ENCODE peak calls at places on chromosome 21, in nine cellular contexts. Z, N, M, J, H, L, U, V and W are unnamed samples. For H3K9me3, the result is how much of the 10 kb centered on the place peaks cover.

GRCh38 chr21:43613755-43614638 is 45.3 kb downstream of the HSF2BP start:
- DNase-seq in H (no peak), J (no peak), N (no peak), M (no peak), V (no peak), Z (no peak), L (no peak), U (no peak), W (no peak)

GRCh38 chr21:29189358-29189757 is 58.9 kb downstream of the MAP3K7CL start:
- DNase-seq in M (no peak), U (no peak), Z (no peak), V (no peak), N (no peak), J (no peak), H (no peak), L (no peak), W (no peak)

GRCh38 chr21:36852293-36852692 is 114.2 kb downstream of the HLCS start:
- DNase-seq in U (no peak), L (no peak), M (no peak), V (no peak), J (no peak), Z (no peak), N (no peak), H (no peak), W (no peak)

GRCh38 chr21:41112740-41113692 is 54.9 kb upstream of the BACE2 start:
- DNase-seq in L (no peak), J (peak), N (no peak), Z (no peak), M (peak), V (no peak), U (no peak), H (no peak), W (peak)

GRCh38 chr21:44300262-44300959 is 558 bp downstream of the PFKL start:
- DNase-seq in M (peak), U (peak), L (peak), N (peak), V (peak), H (peak), Z (peak), J (peak), W (peak)

GRCh38 chr21:41684381-41685245 is 82.2 kb downstream of the RIPK4 start:
- DNase-seq in V (no peak), N (peak), H (no peak), M (no peak), U (no peak), J (no peak), L (no peak), Z (no peak), W (no peak)

GRCh38 chr21:39874759-39875158 is 7.5 kb downstream of the PCP4 start:
- DNase-seq in V (no peak), L (no peak), N (no peak), U (no peak), M (no peak), H (no peak), Z (no peak), J (no peak), W (no peak)

GRCh38 chr21:31929548-31929947 is 56.7 kb downstream of the HUNK start:
- DNase-seq in L (no peak), V (no peak), U (no peak), M (peak), J (no peak), Z (no peak), H (no peak), N (no peak), W (no peak)

GRCh38 chr21:42476493-42477342 is 19.3 kb downstream of the RSPH1 start:
- DNase-seq in H (no peak), N (no peak), J (peak), L (no peak), M (no peak), Z (no peak), V (no peak), U (no peak), W (no peak)

GRCh38 chr21:32525282-32525681 is 60.0 kb downstream of the TCP10L start:
- DNase-seq in V (no peak), Z (no peak), H (no peak), M (no peak), J (no peak), N (no peak), L (no peak), U (no peak), W (no peak)

GRCh38 chr21:16323586-16323985 is 593.8 kb downstream of the USP25 start:
- DNase-seq in N (no peak), V (no peak), U (no peak), L (no peak), J (no peak), Z (no peak), M (no peak), H (no peak), W (no peak)

GRCh38 chr21:42426424-42426823 is 22.7 kb downstream of the UBASH3A start:
- DNase-seq in H (no peak), V (no peak), U (no peak), M (no peak), J (no peak), Z (no peak), L (no peak), N (no peak), W (no peak)

GRCh38 chr21:39955326-39955725 is 88.1 kb downstream of the PCP4 start:
- DNase-seq in H (no peak), N (no peak), L (no peak), U (no peak), V (no peak), J (no peak), Z (no peak), M (no peak), W (no peak)

GRCh38 chr21:29301703-29302102 is 3.0 kb downstream of the BACH1 start:
- DNase-seq in N (no peak), H (no peak), Z (no peak), J (no peak), U (no peak), V (no peak), M (no peak), L (no peak), W (no peak)

GRCh38 chr21:36806103-36806502 is 107.2 kb downstream of the SIM2 start:
- DNase-seq in Z (no peak), L (no peak), H (no peak), U (no peak), J (peak), V (no peak), M (no peak), N (no peak), W (no peak)

GRCh38 chr21:41634211-41634694 is 126.3 kb upstream of the TMPRSS2 start:
- DNase-seq in V (no peak), N (no peak), Z (no peak), H (no peak), M (no peak), U (no peak), L (peak), J (no peak), W (peak)

GRCh38 chr21:26626187-26626586 is 53.1 kb upstream of the CYYR1 start:
- DNase-seq in J (no peak), N (no peak), L (no peak), V (no peak), H (no peak), M (no peak), U (peak), Z (peak), W (no peak)

GRCh38 chr21:22728091-22728490 is 1729.9 kb downstream of the NCAM2 start:
- DNase-seq in M (peak), L (no peak), N (no peak), Z (no peak), V (no peak), H (no peak), U (no peak), J (no peak), W (no peak)

DNA sequence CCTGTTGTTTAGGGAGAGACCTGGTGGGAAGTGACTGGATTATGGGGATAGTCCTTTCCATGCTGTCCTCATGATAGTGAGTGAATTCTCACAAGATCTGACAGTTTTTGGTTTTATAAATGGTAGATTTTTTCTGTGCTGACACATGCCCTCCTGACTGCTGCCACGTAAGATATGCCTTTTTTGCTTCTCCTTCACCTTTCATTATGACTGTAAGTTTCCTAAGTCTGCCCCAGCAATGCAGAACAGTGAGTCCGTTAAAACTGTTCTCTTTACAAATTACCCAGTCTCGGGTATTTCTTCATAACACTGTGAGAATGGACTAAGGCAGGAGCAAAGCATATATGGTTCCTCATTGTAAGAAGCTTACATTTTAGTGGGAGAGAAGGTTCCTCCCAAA is 1727.2 kb downstream of the NCAM2 start:
- DNase-seq in M (no peak), J (no peak), H (no peak), Z (no peak), L (no peak), V (no peak), N (no peak), U (no peak), W (no peak)
- H3K9me3 ChIP-seq in M (under half), J (under half), H (under half), Z (under half), L (under half), V (under half), N (under half), U (under half), W (under half)

GRCh38 chr21:45353200-45353599 is 51.8 kb upstream of the COL18A1 start:
- DNase-seq in U (no peak), L (no peak), N (no peak), H (no peak), Z (peak), J (no peak), M (no peak), V (no peak), W (no peak)
- H3K9me3 ChIP-seq in U (under half), L (under half), N (under half), H (under half), Z (under half), J (under half), M (under half), V (under half), W (under half)

GRCh38 chr21:21907271-21907670 is 909.1 kb downstream of the NCAM2 start:
- DNase-seq in N (no peak), Z (no peak), H (no peak), M (no peak), J (no peak), U (no peak), L (no peak), V (no peak), W (no peak)
- H3K9me3 ChIP-seq in N (under half), Z (under half), H (under half), M (under half), J (under half), U (under half), L (under half), V (under half), W (under half)

GRCh38 chr21:7957713-7958064 is 2563.7 kb upstream of the TPTE start:
- DNase-seq in Z (no peak), N (no peak), U (no peak), V (no peak), M (no peak), L (no peak), H (no peak), J (no peak), W (no peak)

GRCh38 chr21:7953058-7953457 is 2568.3 kb upstream of the TPTE start:
- DNase-seq in H (no peak), M (no peak), N (no peak), Z (no peak), J (no peak), U (no peak), V (no peak), L (no peak), W (no peak)

GRCh38 chr21:7947422-7947821 is 2574.0 kb upstream of the TPTE start:
- DNase-seq in N (no peak), H (no peak), V (no peak), L (no peak), M (no peak), U (no peak), J (no peak), Z (no peak), W (no peak)

GRCh38 chr21:7951854-7952519 is 2569.4 kb upstream of the TPTE start:
- DNase-seq in N (no peak), J (no peak), L (no peak), M (no peak), U (no peak), V (no peak), Z (no peak), H (no peak), W (no peak)

DNA sequence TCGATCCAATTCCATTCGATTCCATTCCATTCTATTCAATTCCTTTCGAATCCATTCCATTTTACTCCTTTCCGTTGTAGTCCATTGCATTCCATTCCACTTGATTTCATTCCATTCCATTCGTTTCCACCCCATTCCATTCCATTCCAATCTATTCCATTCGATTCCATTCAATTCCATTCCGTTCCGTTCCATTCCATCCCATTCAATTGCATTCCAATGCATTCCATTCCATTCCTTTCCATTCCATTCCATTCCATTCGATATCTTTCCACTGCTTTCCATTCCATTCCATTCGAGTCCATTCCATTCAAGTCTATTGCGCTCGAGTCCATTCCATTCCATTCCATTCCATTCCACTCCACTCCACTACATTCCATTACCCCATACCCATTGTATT is 2568.7 kb upstream of the TPTE start:
- DNase-seq in N (no peak), J (no peak), U (no peak), V (no peak), Z (no peak), H (no peak), M (no peak), L (no peak), W (no peak)
- H3K9me3 ChIP-seq in N (under half), J (under half), U (under half), V (half or more), Z (half or more), H (under half), M (half or more), L (half or more), W (under half)

DNA sequence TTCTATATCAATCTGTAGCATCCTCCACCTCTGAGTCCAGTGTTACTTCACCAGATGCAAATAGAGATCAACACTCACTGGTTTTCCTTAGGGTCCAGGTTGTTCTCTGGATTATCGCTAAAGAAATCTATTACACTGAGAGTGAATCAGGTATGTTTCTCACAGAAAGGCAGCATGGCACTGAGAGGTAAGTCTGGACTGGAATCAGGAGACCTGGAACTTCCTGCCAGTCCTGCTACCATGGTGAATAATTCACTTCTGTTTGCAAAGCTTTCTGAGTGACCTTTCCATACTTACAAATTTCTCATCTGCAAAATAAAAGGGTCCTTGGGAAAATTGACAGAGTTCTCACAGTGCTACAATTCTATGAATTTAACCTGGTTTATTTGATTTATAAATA is 1583.3 kb downstream of the MRPL39 start:
- DNase-seq in J (no peak), U (no peak), V (no peak), Z (no peak), L (no peak), H (no peak), M (no peak), N (no peak), W (no peak)
- H3K9me3 ChIP-seq in J (under half), U (under half), V (under half), Z (under half), L (under half), H (under half), M (under half), N (under half), W (under half)

GRCh38 chr21:25092441-25093011 is 514.8 kb downstream of the MRPL39 start:
- DNase-seq in J (no peak), H (no peak), Z (no peak), V (no peak), U (no peak), N (no peak), M (no peak), L (no peak), W (no peak)

GRCh38 chr21:25097648-25098047 is 509.6 kb downstream of the MRPL39 start:
- DNase-seq in Z (no peak), L (no peak), U (no peak), J (no peak), N (no peak), V (no peak), M (no peak), H (no peak), W (no peak)

DNA sequence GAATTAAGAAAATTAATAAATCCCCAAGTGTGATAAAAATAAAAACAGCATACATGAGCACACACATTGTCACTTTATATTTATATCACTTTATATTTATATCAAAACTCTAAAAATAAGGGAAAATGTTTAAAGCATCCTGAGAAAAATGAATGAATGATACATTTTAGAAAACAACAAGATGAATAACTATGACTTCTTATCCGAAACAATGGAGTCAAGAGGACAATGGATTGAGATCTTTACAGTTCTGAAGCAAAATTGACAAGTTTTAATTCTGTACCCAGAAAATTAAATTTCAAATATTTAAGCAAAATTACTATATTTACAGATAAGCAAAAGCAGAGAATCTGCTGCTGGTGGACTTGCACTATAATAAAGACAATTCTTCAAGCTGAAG is 512.6 kb downstream of the MRPL39 start:
- DNase-seq in N (no peak), V (no peak), U (no peak), H (no peak), L (no peak), M (no peak), Z (no peak), J (no peak), W (no peak)
- H3K9me3 ChIP-seq in N (under half), V (under half), U (under half), H (under half), L (under half), M (under half), Z (under half), J (under half), W (under half)

GRCh38 chr21:38223893-38224540 is 32.8 kb upstream of the KCNJ15 start:
- DNase-seq in N (no peak), L (no peak), Z (no peak), M (peak), H (no peak), V (no peak), J (no peak), U (no peak), W (no peak)

GRCh38 chr21:38228115-38228514 is 28.7 kb upstream of the KCNJ15 start:
- DNase-seq in N (no peak), J (no peak), L (no peak), V (no peak), Z (no peak), H (no peak), U (no peak), M (no peak), W (peak)

GRCh38 chr21:38229260-38229877 is 27.4 kb upstream of the KCNJ15 start:
- DNase-seq in L (no peak), J (no peak), Z (no peak), M (peak), H (no peak), V (no peak), U (no peak), N (no peak), W (no peak)

GRCh38 chr21:38221594-38221993 is 35.2 kb upstream of the KCNJ15 start:
- DNase-seq in L (no peak), Z (no peak), U (no peak), H (no peak), V (no peak), J (no peak), M (no peak), N (no peak), W (no peak)

GRCh38 chr21:38227401-38227800 is 29.4 kb upstream of the KCNJ15 start:
- DNase-seq in N (no peak), J (no peak), U (no peak), M (no peak), L (no peak), Z (no peak), H (no peak), V (no peak), W (no peak)
- H3K9me3 ChIP-seq in N (under half), J (under half), U (under half), M (under half), L (under half), Z (half or more), H (half or more), V (under half), W (under half)

GRCh38 chr21:28127390-28127789 is 865.3 kb downstream of the LTN1 start:
- DNase-seq in J (no peak), V (no peak), N (no peak), U (no peak), Z (no peak), H (no peak), L (no peak), M (no peak), W (no peak)
- H3K9me3 ChIP-seq in J (under half), V (under half), N (under half), U (under half), Z (under half), H (under half), L (under half), M (under half), W (under half)

DNA sequence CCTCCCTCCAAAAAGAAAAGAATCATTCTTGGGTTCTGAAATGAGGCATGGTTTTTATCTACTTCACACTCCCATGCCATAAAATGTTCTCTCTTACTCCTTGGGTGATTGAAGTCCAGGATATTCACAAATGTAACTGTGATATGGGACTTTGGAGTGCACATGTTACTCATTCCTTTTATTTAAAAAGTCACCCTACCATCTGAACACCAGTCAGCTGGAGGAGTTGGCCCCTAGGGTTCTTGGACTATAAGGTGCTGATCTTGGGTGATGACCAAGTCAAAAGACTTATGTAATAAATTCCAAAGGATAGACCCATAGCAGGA is 128.4 kb downstream of the CLIC6 start:
- DNase-seq in U (no peak), V (no peak), Z (no peak), J (no peak), N (no peak), H (no peak), M (no peak), L (no peak), W (no peak)
- H3K9me3 ChIP-seq in U (under half), V (under half), Z (under half), J (under half), N (under half), H (under half), M (under half), L (under half), W (under half)

GRCh38 chr21:9763306-9763705 is 758.1 kb upstream of the TPTE start:
- DNase-seq in H (no peak), Z (no peak), J (no peak), M (no peak), N (no peak), V (no peak), L (no peak), U (no peak), W (no peak)

GRCh38 chr21:9772348-9772672 is 749.1 kb upstream of the TPTE start:
- DNase-seq in N (no peak), M (no peak), U (no peak), J (no peak), H (no peak), Z (no peak), V (no peak), L (peak), W (no peak)

GRCh38 chr21:9763807-9764206 is 757.6 kb upstream of the TPTE start:
- DNase-seq in Z (no peak), M (no peak), N (no peak), H (no peak), L (no peak), U (no peak), V (no peak), J (no peak), W (no peak)

GRCh38 chr21:9767592-9768375 is 753.6 kb upstream of the TPTE start:
- DNase-seq in V (no peak), L (peak), N (no peak), M (no peak), U (no peak), H (no peak), Z (no peak), J (no peak), W (no peak)
- H3K9me3 ChIP-seq in V (under half), L (half or more), N (under half), M (half or more), U (under half), H (half or more), Z (under half), J (under half), W (under half)